ENCODE peak calls at places on chromosomes 1 and 21, in five cellular contexts. One of them, this sample, is unnamed.
A peak's percentile ranks its signal among the peaks of the same experiment; 100 is the strongest.

GRCh38 chr21:41228958-41229357 is 61.0 kb downstream of the BACE2 start:
- DNase-seq in RWPE2: no peak
- DNase-seq in amniotic stem cell: no peak
- DNase-seq in G401: no peak
- DNase-seq in retina: no peak
- DNase-seq in this sample: no peak

GRCh38 chr1:112743174-112744018 is 28.3 kb upstream of the PPM1J start:
- DNase-seq in RWPE2: peak; percentile 68
- DNase-seq in G401: no peak
- DNase-seq in amniotic stem cell: no peak
- DNase-seq in retina: no peak
- DNase-seq in this sample: no peak

GRCh38 chr21:35333831-35334593 is 284.9 kb upstream of the RUNX1 start:
- DNase-seq in G401: no peak
- DNase-seq in amniotic stem cell: no peak
- DNase-seq in RWPE2: no peak
- DNase-seq in retina: no peak
- DNase-seq in this sample: no peak

GRCh38 chr1:10794724-10795304 is 1.6 kb downstream of the CASZ1 start:
- DNase-seq in retina: no peak
- DNase-seq in RWPE2: no peak
- DNase-seq in amniotic stem cell: no peak
- DNase-seq in G401: no peak
- DNase-seq in this sample: no peak

GRCh38 chr1:31069392-31069791 is 3.9 kb upstream of the PUM1 start:
- DNase-seq in amniotic stem cell: no peak
- DNase-seq in RWPE2: no peak
- DNase-seq in G401: no peak
- DNase-seq in retina: no peak
- DNase-seq in this sample: no peak

GRCh38 chr21:43974791-43975468 is 37.2 kb upstream of the TRAPPC10 start:
- DNase-seq in amniotic stem cell: no peak
- DNase-seq in RWPE2: no peak
- DNase-seq in G401: no peak
- DNase-seq in retina: no peak
- DNase-seq in this sample: no peak

GRCh38 chr1:48668339-48668738 is 108.4 kb downstream of the BEND5 start:
- DNase-seq in amniotic stem cell: no peak
- DNase-seq in G401: no peak
- DNase-seq in RWPE2: no peak
- DNase-seq in retina: no peak
- DNase-seq in this sample: no peak

GRCh38 chr1:184929711-184930202 is 44.6 kb downstream of the NIBAN1 start:
- DNase-seq in retina: no peak
- DNase-seq in RWPE2: no peak
- DNase-seq in G401: no peak
- DNase-seq in amniotic stem cell: no peak
- DNase-seq in this sample: no peak

GRCh38 chr1:243763806-243764205 is 86.2 kb downstream of the AKT3 start:
- DNase-seq in retina: no peak
- DNase-seq in RWPE2: no peak
- DNase-seq in G401: peak; percentile 61
- DNase-seq in amniotic stem cell: no peak
- DNase-seq in this sample: no peak

GRCh38 chr1:57850572-57850971 is 426.7 kb upstream of the DAB1 start:
- DNase-seq in amniotic stem cell: no peak
- DNase-seq in retina: no peak
- DNase-seq in RWPE2: no peak
- DNase-seq in G401: no peak
- DNase-seq in this sample: no peak

GRCh38 chr1:245952383-245952989 is 554.6 kb downstream of the SMYD3 start:
- DNase-seq in amniotic stem cell: no peak
- DNase-seq in retina: no peak
- DNase-seq in G401: no peak
- DNase-seq in RWPE2: no peak
- DNase-seq in this sample: no peak

GRCh38 chr21:41827951-41828883 is 50.9 kb downstream of the PRDM15 start:
- DNase-seq in RWPE2: no peak
- DNase-seq in G401: no peak
- DNase-seq in amniotic stem cell: no peak
- DNase-seq in retina: no peak
- DNase-seq in this sample: no peak

GRCh38 chr21:46662765-46663500 is 27.5 kb downstream of the PRMT2 start:
- DNase-seq in amniotic stem cell: no peak
- DNase-seq in retina: no peak
- DNase-seq in G401: no peak
- DNase-seq in RWPE2: no peak
- DNase-seq in this sample: no peak

GRCh38 chr21:18244721-18245486 is at the start of gene CHODL:
- DNase-seq in amniotic stem cell: no peak
- DNase-seq in RWPE2: no peak
- DNase-seq in retina: peak; percentile 88
- DNase-seq in G401: peak; percentile 12
- DNase-seq in this sample: no peak

GRCh38 chr1:186626533-186626932 is 53.7 kb downstream of the PTGS2 start:
- DNase-seq in RWPE2: no peak
- DNase-seq in G401: no peak
- DNase-seq in retina: no peak
- DNase-seq in amniotic stem cell: no peak
- DNase-seq in this sample: no peak

GRCh38 chr21:14591882-14592281 is 45.8 kb upstream of the SAMSN1 start:
- DNase-seq in G401: no peak
- DNase-seq in RWPE2: no peak
- DNase-seq in retina: no peak
- DNase-seq in amniotic stem cell: no peak
- DNase-seq in this sample: peak; percentile 12

GRCh38 chr1:54742262-54742661 is 22.1 kb downstream of the PARS2 start:
- DNase-seq in amniotic stem cell: no peak
- DNase-seq in G401: no peak
- DNase-seq in RWPE2: no peak
- DNase-seq in retina: no peak
- DNase-seq in this sample: no peak

GRCh38 chr1:27413004-27413403 is 20.6 kb downstream of the GPR3 start:
- DNase-seq in retina: no peak
- DNase-seq in amniotic stem cell: no peak
- DNase-seq in RWPE2: no peak
- DNase-seq in G401: no peak
- DNase-seq in this sample: no peak

GRCh38 chr1:212189352-212189738 is 95.9 kb upstream of the PPP2R5A start:
- DNase-seq in amniotic stem cell: no peak
- DNase-seq in RWPE2: no peak
- DNase-seq in retina: no peak
- DNase-seq in G401: no peak
- DNase-seq in this sample: no peak

GRCh38 chr1:61873994-61874393 is 131.7 kb downstream of the PATJ start:
- DNase-seq in retina: no peak
- DNase-seq in RWPE2: no peak
- DNase-seq in G401: no peak
- DNase-seq in amniotic stem cell: no peak
- DNase-seq in this sample: no peak

GRCh38 chr1:109478806-109479205 is 4.9 kb upstream of the ATXN7L2 start:
- DNase-seq in retina: no peak
- DNase-seq in RWPE2: no peak
- DNase-seq in amniotic stem cell: no peak
- DNase-seq in G401: no peak
- DNase-seq in this sample: no peak

GRCh38 chr1:114554577-114554976 is 26.8 kb downstream of the BCAS2 start:
- DNase-seq in amniotic stem cell: no peak
- DNase-seq in retina: no peak
- DNase-seq in RWPE2: no peak
- DNase-seq in G401: no peak
- DNase-seq in this sample: no peak

GRCh38 chr21:35044128-35044527 is 5.0 kb downstream of the RUNX1 start:
- DNase-seq in G401: no peak
- DNase-seq in RWPE2: no peak
- DNase-seq in amniotic stem cell: no peak
- DNase-seq in retina: no peak
- DNase-seq in this sample: no peak

GRCh38 chr21:15022608-15023261 is 42.1 kb downstream of the NRIP1 start:
- DNase-seq in G401: no peak
- DNase-seq in retina: no peak
- DNase-seq in amniotic stem cell: no peak
- DNase-seq in RWPE2: no peak
- DNase-seq in this sample: no peak

GRCh38 chr21:38142226-38142625 is 114.6 kb upstream of the KCNJ15 start:
- DNase-seq in G401: no peak
- DNase-seq in RWPE2: no peak
- DNase-seq in retina: no peak
- DNase-seq in amniotic stem cell: no peak
- DNase-seq in this sample: no peak

GRCh38 chr1:100037665-100038400 is 68.0 kb downstream of the SLC35A3 start:
- DNase-seq in amniotic stem cell: peak; percentile 67
- DNase-seq in RWPE2: peak; percentile 87
- DNase-seq in retina: peak; percentile 93
- DNase-seq in G401: peak; percentile 85
- DNase-seq in this sample: peak; percentile 88

GRCh38 chr1:158506369-158506987 is 34.5 kb downstream of the OR10R2 start:
- DNase-seq in retina: no peak
- DNase-seq in RWPE2: no peak
- DNase-seq in amniotic stem cell: no peak
- DNase-seq in G401: no peak
- DNase-seq in this sample: peak; percentile 25

GRCh38 chr1:245978915-245979314 is 528.2 kb downstream of the SMYD3 start:
- DNase-seq in retina: no peak
- DNase-seq in RWPE2: no peak
- DNase-seq in G401: no peak
- DNase-seq in amniotic stem cell: no peak
- DNase-seq in this sample: no peak

GRCh38 chr21:39159342-39160063 is 23.7 kb downstream of the PSMG1 start:
- DNase-seq in amniotic stem cell: no peak
- DNase-seq in RWPE2: no peak
- DNase-seq in G401: no peak
- DNase-seq in retina: no peak
- DNase-seq in this sample: no peak

GRCh38 chr1:177858222-177858894 is 111.5 kb downstream of the SEC16B start:
- DNase-seq in retina: no peak
- DNase-seq in RWPE2: no peak
- DNase-seq in amniotic stem cell: no peak
- DNase-seq in G401: no peak
- DNase-seq in this sample: no peak

GRCh38 chr1:112685913-112686312 is 11.5 kb downstream of the MOV10 start:
- DNase-seq in amniotic stem cell: no peak
- DNase-seq in RWPE2: no peak
- DNase-seq in retina: no peak
- DNase-seq in G401: no peak
- DNase-seq in this sample: no peak

GRCh38 chr1:38815903-38816627 is 43.5 kb downstream of the RRAGC start:
- DNase-seq in amniotic stem cell: no peak
- DNase-seq in retina: peak; percentile 79
- DNase-seq in G401: no peak
- DNase-seq in RWPE2: no peak
- DNase-seq in this sample: no peak

GRCh38 chr1:229893762-229894444 is 173.1 kb upstream of the GALNT2 start:
- DNase-seq in G401: no peak
- DNase-seq in RWPE2: no peak
- DNase-seq in amniotic stem cell: no peak
- DNase-seq in retina: no peak
- DNase-seq in this sample: no peak

GRCh38 chr1:114088392-114089299 is 65.0 kb downstream of the SYT6 start:
- DNase-seq in G401: no peak
- DNase-seq in amniotic stem cell: no peak
- DNase-seq in RWPE2: no peak
- DNase-seq in retina: no peak
- DNase-seq in this sample: no peak

GRCh38 chr1:18941221-18942141 is 15.0 kb downstream of the IFFO2 start:
- DNase-seq in retina: peak; percentile 79
- DNase-seq in G401: peak; percentile 66
- DNase-seq in amniotic stem cell: no peak
- DNase-seq in RWPE2: no peak
- DNase-seq in this sample: no peak

GRCh38 chr1:198937231-198938031 is 298.6 kb downstream of the PTPRC start:
- DNase-seq in retina: peak; percentile 75
- DNase-seq in G401: peak; percentile 96
- DNase-seq in amniotic stem cell: peak; percentile 85
- DNase-seq in RWPE2: no peak
- DNase-seq in this sample: peak; percentile 51

GRCh38 chr1:155064109-155064812 is 721 bp downstream of the EFNA4 start:
- DNase-seq in G401: no peak
- DNase-seq in amniotic stem cell: no peak
- DNase-seq in retina: no peak
- DNase-seq in RWPE2: no peak
- DNase-seq in this sample: no peak

GRCh38 chr21:34367320-34367935 is 3.6 kb downstream of the KCNE2 start:
- DNase-seq in retina: no peak
- DNase-seq in amniotic stem cell: peak; percentile 91
- DNase-seq in RWPE2: no peak
- DNase-seq in G401: peak; percentile 50
- DNase-seq in this sample: peak; percentile 12

GRCh38 chr1:89633745-89634625 is 1.1 kb downstream of the LRRC8C start:
- DNase-seq in amniotic stem cell: peak; percentile 20
- DNase-seq in G401: peak; percentile 24
- DNase-seq in RWPE2: no peak
- DNase-seq in retina: peak; percentile 21
- DNase-seq in this sample: peak; percentile 25